ENCODE peak calls at places on chromosomes 4 and X, in four cellular contexts. C is iris pigment epithelial cell, W is posterior cingulate gyrus, M is H7. U is an unnamed sample.

GRCh38 chr4:10173039-10173753 is 56.6 kb upstream of the WDR1 start:
- DNase-seq in C (peak), W (no peak), M (no peak), U (no peak)

GRCh38 chrX:69015156-69015555 is 150.1 kb downstream of the PJA1 start:
- DNase-seq in C (no peak), W (no peak), M (peak), U (peak)

GRCh38 chrX:12080265-12080664 is 58.0 kb upstream of the FRMPD4 start:
- DNase-seq in C (peak), W (no peak), M (peak), U (no peak)

GRCh38 chrX:23822397-23822796 is 39.4 kb downstream of the SAT1 start:
- DNase-seq in C (peak), W (no peak), M (no peak), U (no peak)

GRCh38 chr4:56297801-56298200 is 89.5 kb downstream of the AASDH start:
- DNase-seq in C (no peak), W (no peak), M (no peak), U (no peak)

GRCh38 chr4:153233761-153234371 is 29.6 kb downstream of the TRIM2 start:
- DNase-seq in C (peak), W (no peak), M (no peak), U (no peak)

GRCh38 chrX:1164322-1165288 is 47.8 kb downstream of the CRLF2 start:
- DNase-seq in C (no peak), W (no peak), M (no peak), U (peak)

GRCh38 chrX:130393451-130394074 is 8.1 kb upstream of the GPR119 start:
- DNase-seq in C (peak), W (peak), M (peak), U (peak)

GRCh38 chr4:125123710-125124109 is 191.0 kb upstream of the FAT4 start:
- DNase-seq in C (no peak), W (no peak), M (no peak), U (no peak)

GRCh38 chr4:86346320-86346719 is 13.5 kb downstream of the MAPK10 start:
- DNase-seq in C (no peak), W (no peak), M (no peak), U (no peak)

GRCh38 chrX:153477039-153477438 is 6.7 kb upstream of the HAUS7 start:
- DNase-seq in C (peak), W (no peak), M (peak), U (no peak)

GRCh38 chrX:9668537-9668936 is 97.1 kb downstream of the GPR143 start:
- DNase-seq in C (peak), W (no peak), M (no peak), U (no peak)

GRCh38 chr4:143405197-143405730 is 68.6 kb downstream of the GAB1 start:
- DNase-seq in C (no peak), W (no peak), M (no peak), U (no peak)

GRCh38 chr4:74109894-74110605 is 11.1 kb upstream of the CXCL2 start:
- DNase-seq in C (peak), W (no peak), M (no peak), U (no peak)

GRCh38 chr4:21209854-21210253 is 509.6 kb downstream of the PACRGL start:
- DNase-seq in C (no peak), W (no peak), M (no peak), U (no peak)

GRCh38 chr4:156228706-156229105 is 275.0 kb upstream of the CTSO start:
- DNase-seq in C (no peak), W (no peak), M (no peak), U (no peak)

GRCh38 chrX:151703487-151703886 is 8.2 kb downstream of the PRRG3 start:
- DNase-seq in C (no peak), W (no peak), M (no peak), U (no peak)

GRCh38 chr4:54091637-54092404 is 8.1 kb upstream of the GSX2 start:
- DNase-seq in C (peak), W (peak), M (peak), U (peak)

GRCh38 chr4:21768349-21769310 is 179.9 kb downstream of the KCNIP4 start:
- DNase-seq in C (peak), W (no peak), M (peak), U (no peak)

GRCh38 chrX:153539171-153539978 is 21.9 kb downstream of the ATP2B3 start:
- DNase-seq in C (peak), W (peak), M (peak), U (peak)

GRCh38 chr4:74096265-74096980 is 2.6 kb downstream of the CXCL2 start:
- DNase-seq in C (no peak), W (no peak), M (no peak), U (no peak)

GRCh38 chr4:90293320-90293719 is 166.1 kb downstream of the CCSER1 start:
- DNase-seq in C (peak), W (no peak), M (no peak), U (no peak)

GRCh38 chr4:4415806-4416805 is 29.2 kb downstream of the NSG1 start:
- DNase-seq in C (no peak), W (peak), M (no peak), U (no peak)

GRCh38 chr4:122874194-122874593 is 47.6 kb downstream of the FGF2 start:
- DNase-seq in C (peak), W (no peak), M (no peak), U (no peak)